ENCODE peak calls at places on chromosomes 6 and 20, in four cellular contexts. R is H9, C is IMR-90, M is H1. U is an unnamed sample.

GRCh38 chr6:166424431-166424830 is 41.7 kb upstream of the MPC1 start:
- DNase-seq in R (no peak), C (no peak), M (no peak), U (no peak)

GRCh38 chr20:50335105-50335504 is 144.5 kb downstream of the CEBPB start:
- DNase-seq in R (peak), C (peak), M (no peak), U (peak)

GRCh38 chr20:5114403-5114802 is 5.4 kb downstream of the PCNA start:
- DNase-seq in R (no peak), C (no peak), M (no peak), U (no peak)

GRCh38 chr6:91437295-91437694 is 850.4 kb upstream of the MAP3K7 start:
- DNase-seq in R (no peak), C (no peak), M (no peak), U (peak)

GRCh38 chr6:90078513-90079289 is 184.4 kb downstream of the GJA10 start:
- DNase-seq in R (no peak), C (no peak), M (no peak), U (no peak)

GRCh38 chr20:62252342-62252966 is 14.1 kb downstream of the OSBPL2 start:
- DNase-seq in R (no peak), C (peak), M (no peak), U (no peak)

GRCh38 chr20:40584128-40584819 is 104.8 kb downstream of the MAFB start:
- DNase-seq in R (no peak), C (no peak), M (no peak), U (peak)

GRCh38 chr6:33929575-33930288 is 125.9 kb upstream of the MLN start:
- DNase-seq in R (no peak), C (no peak), M (no peak), U (no peak)

GRCh38 chr20:32431457-32431856 is 73.3 kb downstream of the ASXL1 start:
- DNase-seq in R (no peak), C (no peak), M (no peak), U (no peak)

GRCh38 chr6:154932562-154933027 is 62.5 kb upstream of the TIAM2 start:
- DNase-seq in R (no peak), C (peak), M (no peak), U (peak)

GRCh38 chr6:153130515-153131036 is 506 bp downstream of the RGS17 start:
- DNase-seq in R (no peak), C (no peak), M (peak), U (peak)

GRCh38 chr6:115735610-115736009 is 325.1 kb downstream of the FRK start:
- DNase-seq in R (no peak), C (no peak), M (no peak), U (no peak)

GRCh38 chr6:140178550-140179334 is 804.3 kb upstream of the CITED2 start:
- DNase-seq in R (no peak), C (peak), M (no peak), U (no peak)

GRCh38 chr6:10800810-10801209 is 37.5 kb downstream of the MAK start:
- DNase-seq in R (no peak), C (peak), M (no peak), U (peak)

GRCh38 chr20:19886666-19887288 is 128.7 kb downstream of the RIN2 start:
- DNase-seq in R (no peak), C (peak), M (no peak), U (peak)

GRCh38 chr6:73156793-73157767 is 68.2 kb downstream of the KHDC1L start:
- DNase-seq in R (no peak), C (no peak), M (no peak), U (peak)

GRCh38 chr6:142845624-142846458 is 99.1 kb downstream of the HIVEP2 start:
- DNase-seq in R (peak), C (peak), M (peak), U (peak)

GRCh38 chr20:51473256-51473655 is 69.3 kb downstream of the NFATC2 start:
- DNase-seq in R (no peak), C (no peak), M (no peak), U (no peak)

GRCh38 chr6:125066964-125067363 is 86.6 kb upstream of the TPD52L1 start:
- DNase-seq in R (no peak), C (peak), M (no peak), U (peak)

GRCh38 chr6:127842562-127842961 is 58.3 kb downstream of the THEMIS start:
- DNase-seq in R (no peak), C (no peak), M (no peak), U (no peak)

DNA sequence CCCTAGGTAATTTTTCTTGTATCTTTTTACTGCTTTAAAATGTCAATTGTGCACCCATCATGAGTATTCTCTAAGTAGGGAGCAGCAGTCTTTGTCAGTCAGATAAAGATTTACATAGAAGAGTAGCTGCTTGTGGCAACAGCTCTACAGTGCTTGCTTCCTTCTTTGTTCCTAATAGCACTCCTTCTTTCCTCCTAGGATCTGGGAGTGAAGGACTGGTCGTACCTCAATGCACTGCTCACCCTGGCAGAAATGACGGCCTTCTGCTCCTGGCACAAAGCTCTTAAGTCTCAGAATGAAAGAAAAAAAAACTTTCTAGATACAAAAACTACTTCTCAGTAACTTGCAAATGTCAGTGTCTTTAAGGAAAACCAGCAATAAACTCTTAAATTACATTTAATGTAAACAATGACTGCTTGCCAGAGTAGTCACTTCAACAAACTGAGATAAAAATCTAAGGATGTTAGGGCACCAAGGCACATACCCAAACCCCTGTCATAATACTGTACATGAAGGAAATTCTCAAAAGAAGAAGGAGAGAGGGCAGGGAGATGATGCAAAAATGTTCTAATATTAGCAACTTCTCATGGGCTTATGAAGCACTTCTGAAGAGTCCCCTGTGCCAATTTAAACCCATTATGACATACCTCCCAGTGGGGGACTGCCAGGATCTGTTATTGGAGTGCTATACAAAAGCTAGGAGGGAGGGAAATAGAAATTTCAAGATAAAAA is 34.0 kb downstream of the NCOA6 start:
- DNase-seq in R (no peak), C (peak), M (no peak), U (no peak)
- H4K5ac ChIP-seq in R (no peak), C (no peak), M (no peak), U (no peak)

GRCh38 chr6:14786455-14786854 is 459.4 kb upstream of the JARID2 start:
- DNase-seq in R (no peak), C (no peak), M (no peak), U (no peak)

GRCh38 chr6:14786008-14786407 is 459.9 kb upstream of the JARID2 start:
- DNase-seq in R (no peak), C (no peak), M (no peak), U (no peak)

GRCh38 chr6:14787274-14787673 is 458.6 kb upstream of the JARID2 start:
- DNase-seq in R (no peak), C (no peak), M (no peak), U (no peak)

GRCh38 chr6:14783594-14783993 is 462.3 kb upstream of the JARID2 start:
- DNase-seq in R (peak), C (no peak), M (no peak), U (no peak)

GRCh38 chr6:14784596-14785360 is 461.1 kb upstream of the JARID2 start:
- DNase-seq in R (peak), C (no peak), M (peak), U (peak)
- H2BK120ac ChIP-seq in R (no peak), C (peak), M (peak), U (no peak)

GRCh38 chr6:157770946-157771345 is 52.1 kb upstream of the SNX9 start:
- DNase-seq in R (no peak), C (peak), M (no peak), U (no peak)
- H4K5ac ChIP-seq in R (no peak), C (no peak), M (no peak), U (no peak)

DNA sequence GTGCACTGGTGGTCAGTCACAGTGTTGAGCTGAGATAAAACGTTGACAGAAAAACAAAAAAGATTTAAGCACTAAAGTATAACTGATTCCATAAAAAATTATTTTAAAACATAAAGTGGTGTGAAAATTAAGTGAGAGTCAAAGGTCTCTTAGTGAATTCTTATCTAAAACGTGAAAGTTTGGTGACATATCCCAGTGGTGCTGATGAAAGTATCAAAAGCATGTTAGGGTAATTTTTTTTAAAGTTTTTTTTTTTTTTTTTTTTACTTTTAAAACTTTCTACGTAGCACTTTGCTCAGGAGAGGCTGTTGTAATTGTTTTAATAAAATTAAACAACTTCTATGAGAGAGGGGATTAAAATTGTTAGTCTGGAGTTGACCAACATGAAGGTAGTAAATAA is 65.6 kb upstream of the TMEM30A start:
- DNase-seq in R (no peak), C (no peak), M (no peak), U (no peak)
- H2BK120ac ChIP-seq in R (no peak), C (no peak), M (no peak), U (no peak)

U was measured in mesendoderm.